ENCODE peak calls at places on chromosomes 11 and 22, in four cellular contexts. One of them, this sample, is unnamed.

GRCh38 chr22:18024276-18024939 is at the start of gene MICAL3:
- DNase-seq in IMR-90: peak; percentile 64
- DNase-seq in upper lobe of left lung: peak; percentile 93
- DNase-seq in lower leg skin: no peak
- DNase-seq in this sample: peak; percentile 81

GRCh38 chr11:117453886-117454563 is 126.4 kb downstream of the CEP164 start:
- DNase-seq in IMR-90: no peak
- DNase-seq in upper lobe of left lung: no peak
- DNase-seq in lower leg skin: no peak
- DNase-seq in this sample: no peak

GRCh38 chr22:41576877-41577276 is 12.8 kb downstream of the PMM1 start:
- DNase-seq in upper lobe of left lung: no peak
- DNase-seq in IMR-90: peak; percentile 52
- DNase-seq in lower leg skin: no peak
- DNase-seq in this sample: peak; percentile 50

GRCh38 chr22:23844739-23845202 is 6.0 kb upstream of the DERL3 start:
- DNase-seq in upper lobe of left lung: no peak
- DNase-seq in lower leg skin: no peak
- DNase-seq in IMR-90: no peak
- DNase-seq in this sample: no peak

GRCh38 chr11:96002754-96003290 is 78.9 kb upstream of the MTMR2 start:
- DNase-seq in IMR-90: no peak
- DNase-seq in upper lobe of left lung: no peak
- DNase-seq in lower leg skin: no peak
- DNase-seq in this sample: no peak

GRCh38 chr11:41985799-41986198 is 526.3 kb upstream of the LRRC4C start:
- DNase-seq in IMR-90: no peak
- DNase-seq in upper lobe of left lung: no peak
- DNase-seq in lower leg skin: no peak
- DNase-seq in this sample: no peak

GRCh38 chr22:30874431-30875370 is 93.9 kb downstream of the MORC2 start:
- DNase-seq in IMR-90: no peak
- DNase-seq in upper lobe of left lung: no peak
- DNase-seq in lower leg skin: peak; percentile 68
- DNase-seq in this sample: peak; percentile 13

GRCh38 chr11:36237341-36237740 is 51.9 kb downstream of the COMMD9 start:
- DNase-seq in lower leg skin: no peak
- DNase-seq in upper lobe of left lung: no peak
- DNase-seq in IMR-90: no peak
- DNase-seq in this sample: no peak

GRCh38 chr11:11089805-11090204 is 232.0 kb upstream of the ZBED5 start:
- DNase-seq in upper lobe of left lung: no peak
- DNase-seq in lower leg skin: no peak
- DNase-seq in IMR-90: no peak
- DNase-seq in this sample: no peak

GRCh38 chr22:24429411-24430365 is 2.3 kb downstream of the ADORA2A start:
- DNase-seq in lower leg skin: peak; percentile 89
- DNase-seq in upper lobe of left lung: no peak
- DNase-seq in IMR-90: peak; percentile 22
- DNase-seq in this sample: no peak

GRCh38 chr11:13012037-13012693 is 3.0 kb downstream of the RASSF10 start:
- DNase-seq in IMR-90: no peak
- DNase-seq in upper lobe of left lung: no peak
- DNase-seq in lower leg skin: no peak
- DNase-seq in this sample: no peak

GRCh38 chr22:25853078-25853477 is 111.1 kb downstream of the MYO18B start:
- DNase-seq in lower leg skin: no peak
- DNase-seq in IMR-90: no peak
- DNase-seq in upper lobe of left lung: no peak
- DNase-seq in this sample: no peak

GRCh38 chr22:30531651-30532608 is 14.6 kb downstream of the SEC14L6 start:
- DNase-seq in IMR-90: no peak
- DNase-seq in upper lobe of left lung: no peak
- DNase-seq in lower leg skin: no peak
- DNase-seq in this sample: no peak

GRCh38 chr11:66302656-66303055 is 11.0 kb downstream of the TMEM151A start:
- DNase-seq in upper lobe of left lung: no peak
- DNase-seq in lower leg skin: no peak
- DNase-seq in IMR-90: no peak
- DNase-seq in this sample: no peak

GRCh38 chr11:11709447-11710239 is 87.8 kb upstream of the GALNT18 start:
- DNase-seq in upper lobe of left lung: no peak
- DNase-seq in IMR-90: no peak
- DNase-seq in lower leg skin: no peak
- DNase-seq in this sample: no peak

GRCh38 chr22:23071163-23072034 is 1.1 kb downstream of the GNAZ start:
- DNase-seq in upper lobe of left lung: no peak
- DNase-seq in IMR-90: no peak
- DNase-seq in lower leg skin: peak; percentile 87
- DNase-seq in this sample: no peak

GRCh38 chr11:75342966-75343870 is 8.2 kb downstream of the ARRB1 start:
- DNase-seq in lower leg skin: no peak
- DNase-seq in upper lobe of left lung: no peak
- DNase-seq in IMR-90: peak; percentile 65
- DNase-seq in this sample: no peak

GRCh38 chr22:35369996-35370395 is 10.9 kb upstream of the HMOX1 start:
- DNase-seq in upper lobe of left lung: no peak
- DNase-seq in IMR-90: no peak
- DNase-seq in lower leg skin: no peak
- DNase-seq in this sample: no peak

GRCh38 chr11:76512851-76513653 is 68.2 kb downstream of the EMSY start:
- DNase-seq in lower leg skin: no peak
- DNase-seq in IMR-90: peak; percentile 65
- DNase-seq in upper lobe of left lung: no peak
- DNase-seq in this sample: no peak

GRCh38 chr11:108235633-108236032 is 12.8 kb downstream of the ATM start:
- DNase-seq in upper lobe of left lung: no peak
- DNase-seq in IMR-90: no peak
- DNase-seq in lower leg skin: no peak
- DNase-seq in this sample: no peak

GRCh38 chr11:113193894-113194293 is 120.5 kb upstream of the TTC12 start:
- DNase-seq in upper lobe of left lung: no peak
- DNase-seq in lower leg skin: no peak
- DNase-seq in IMR-90: no peak
- DNase-seq in this sample: no peak

GRCh38 chr11:112464949-112465348 is 204.3 kb upstream of the PLET1 start:
- DNase-seq in IMR-90: no peak
- DNase-seq in upper lobe of left lung: peak; percentile 4
- DNase-seq in lower leg skin: no peak
- DNase-seq in this sample: no peak

GRCh38 chr11:65213322-65214211 is 31.8 kb downstream of the CAPN1 start:
- DNase-seq in IMR-90: peak; percentile 6
- DNase-seq in upper lobe of left lung: peak; percentile 83
- DNase-seq in lower leg skin: peak; percentile 83
- DNase-seq in this sample: no peak

GRCh38 chr22:20063271-20064139 is 16.5 kb upstream of the DGCR8 start:
- DNase-seq in lower leg skin: no peak
- DNase-seq in IMR-90: no peak
- DNase-seq in upper lobe of left lung: no peak
- DNase-seq in this sample: no peak

DNA sequence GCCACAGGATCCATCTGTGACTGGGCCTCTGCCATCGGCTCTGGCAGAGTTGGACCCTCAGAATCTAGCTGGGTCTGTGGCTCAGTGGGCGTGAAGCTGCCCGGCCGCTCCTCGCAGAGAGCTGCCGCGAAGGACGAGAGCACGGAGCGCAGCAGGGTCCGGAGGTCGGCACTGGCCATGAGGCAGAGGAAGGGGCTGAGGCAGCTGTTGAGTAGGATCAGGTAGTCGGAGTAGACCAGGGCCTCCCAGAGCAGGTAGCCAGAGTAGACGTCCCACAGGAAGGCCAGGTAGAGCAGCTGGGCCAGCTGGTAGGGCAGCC is 912 bp downstream of the GPR152 start:
- DNase-seq in lower leg skin: no peak
- DNase-seq in IMR-90: no peak
- DNase-seq in upper lobe of left lung: peak; percentile 67
- DNase-seq in this sample: no peak
- TF ChIP-seq POLR2A in lower leg skin: no peak
- TF ChIP-seq POLR2A in IMR-90: no peak
- TF ChIP-seq POLR2A in upper lobe of left lung: no peak
- TF ChIP-seq POLR2A in this sample: peak; percentile 4

DNA sequence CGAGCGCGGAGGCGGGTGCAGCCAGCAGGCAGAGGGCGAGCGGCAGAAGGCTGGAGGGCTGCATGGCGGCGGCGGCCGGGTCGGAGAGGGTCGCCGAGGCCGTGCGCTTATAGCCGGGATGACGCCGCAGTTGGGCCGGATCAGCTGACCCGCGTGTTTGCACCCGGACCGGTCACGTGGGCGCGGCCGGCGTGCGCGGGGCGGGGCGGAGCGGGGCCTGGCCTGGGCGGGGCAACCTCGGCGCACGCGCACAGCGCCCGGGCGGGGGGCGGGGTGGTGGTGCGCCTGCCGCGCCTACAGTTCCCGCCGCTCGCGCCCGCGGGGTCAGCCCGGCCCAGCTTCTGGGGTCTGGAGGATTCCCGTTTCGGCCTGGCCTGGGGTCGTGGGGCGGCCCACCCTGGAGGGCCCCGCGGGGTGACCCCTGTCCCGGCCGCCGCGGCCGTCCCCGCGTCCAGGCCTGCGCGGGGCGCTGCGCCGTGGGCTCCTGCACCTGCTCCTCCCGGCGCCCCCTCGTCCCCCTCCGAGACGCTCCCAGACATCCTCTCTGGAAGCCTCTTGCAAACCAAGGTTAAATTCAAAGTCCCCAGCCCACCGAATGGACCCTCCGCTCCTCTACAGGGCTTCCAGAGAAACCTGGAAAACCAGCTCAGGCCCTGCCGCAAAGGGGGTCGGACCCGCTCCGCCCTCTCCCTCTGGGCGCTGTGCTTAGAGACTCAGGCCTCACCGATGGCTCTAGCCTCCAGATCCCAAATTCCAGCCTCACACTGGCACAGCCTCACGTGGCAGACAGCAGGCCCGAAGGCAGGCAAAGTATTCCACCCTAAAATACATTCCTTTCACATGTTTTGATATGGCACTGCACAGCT is at the start of gene CTSD:
- DNase-seq in upper lobe of left lung: peak; percentile 99
- DNase-seq in IMR-90: peak; percentile 69
- DNase-seq in lower leg skin: peak; percentile 97
- DNase-seq in this sample: peak; percentile 99
- TF ChIP-seq POLR2A in upper lobe of left lung: peak; percentile 96
- TF ChIP-seq POLR2A in IMR-90: no peak
- TF ChIP-seq POLR2A in lower leg skin: no peak
- TF ChIP-seq POLR2A in this sample: peak; percentile 20

DNA sequence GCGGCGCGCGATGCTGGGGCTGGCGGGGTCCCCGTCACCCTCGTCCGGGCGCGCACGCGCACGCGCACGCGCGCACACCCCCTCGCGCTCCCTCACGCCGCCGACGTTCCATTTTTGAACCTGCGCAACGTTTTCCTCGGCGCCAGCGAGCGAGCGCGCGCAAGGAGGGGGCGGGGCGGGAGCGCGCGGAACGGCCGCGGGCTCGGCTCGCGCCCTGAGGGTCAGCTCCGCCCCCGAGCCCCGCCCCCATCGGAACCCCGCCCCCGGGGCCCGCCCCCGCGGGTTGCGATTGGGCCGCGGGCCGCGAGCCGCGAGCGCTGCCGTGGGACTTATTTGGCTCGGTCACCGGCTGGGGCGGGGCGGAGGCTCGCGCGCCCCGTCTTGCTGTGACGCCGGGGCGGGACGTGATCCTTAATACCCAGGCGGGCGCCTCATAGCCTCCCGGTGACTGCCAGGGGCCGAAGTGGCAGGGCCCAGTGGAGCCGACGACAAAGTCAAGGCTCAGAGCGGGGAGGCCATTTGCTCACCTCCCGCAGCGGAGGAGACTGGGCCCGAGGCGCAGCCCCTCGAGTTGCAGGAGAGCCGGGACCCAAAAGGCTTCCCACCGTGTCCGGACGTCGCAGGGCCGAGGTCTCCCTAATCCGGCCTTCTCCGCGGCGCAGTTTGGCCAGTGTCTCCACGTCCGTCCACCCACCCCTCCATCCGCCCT is at the start of gene CBX7:
- DNase-seq in IMR-90: peak; percentile 76
- DNase-seq in upper lobe of left lung: peak; percentile 99
- DNase-seq in lower leg skin: peak; percentile 99
- DNase-seq in this sample: peak; percentile 93
- TF ChIP-seq POLR2A in IMR-90: no peak
- TF ChIP-seq POLR2A in upper lobe of left lung: peak; percentile 91
- TF ChIP-seq POLR2A in lower leg skin: no peak
- TF ChIP-seq POLR2A in this sample: no peak

GRCh38 chr11:121464352-121464946 is 11.7 kb upstream of the SORL1-AS1 start:
- DNase-seq in upper lobe of left lung: peak; percentile 57
- DNase-seq in IMR-90: peak; percentile 94
- DNase-seq in lower leg skin: peak; percentile 50
- DNase-seq in this sample: peak; percentile 42
- TF ChIP-seq POLR2A in upper lobe of left lung: no peak
- TF ChIP-seq POLR2A in IMR-90: no peak
- TF ChIP-seq POLR2A in lower leg skin: no peak
- TF ChIP-seq POLR2A in this sample: no peak

GRCh38 chr11:8732748-8733241 is 50.2 kb downstream of the RPL27A start:
- DNase-seq in upper lobe of left lung: peak; percentile 56
- DNase-seq in lower leg skin: no peak
- DNase-seq in IMR-90: peak; percentile 80
- DNase-seq in this sample: no peak
- TF ChIP-seq POLR2A in upper lobe of left lung: no peak
- TF ChIP-seq POLR2A in lower leg skin: no peak
- TF ChIP-seq POLR2A in IMR-90: no peak
- TF ChIP-seq POLR2A in this sample: no peak

GRCh38 chr22:36510384-36510783 is 3.5 kb upstream of the FOXRED2 start:
- DNase-seq in upper lobe of left lung: no peak
- DNase-seq in IMR-90: no peak
- DNase-seq in lower leg skin: no peak
- DNase-seq in this sample: no peak
- TF ChIP-seq POLR2A in upper lobe of left lung: no peak
- TF ChIP-seq POLR2A in IMR-90: no peak
- TF ChIP-seq POLR2A in lower leg skin: no peak
- TF ChIP-seq POLR2A in this sample: peak; percentile 5

GRCh38 chr11:47177229-47177845 is 658 bp upstream of the ARFGAP2 start:
- DNase-seq in upper lobe of left lung: no peak
- DNase-seq in IMR-90: peak; percentile 74
- DNase-seq in lower leg skin: no peak
- DNase-seq in this sample: peak; percentile 57
- TF ChIP-seq POLR2A in upper lobe of left lung: no peak
- TF ChIP-seq POLR2A in IMR-90: no peak
- TF ChIP-seq POLR2A in lower leg skin: no peak
- TF ChIP-seq POLR2A in this sample: no peak

This sample was measured in GM12892.